ENCODE peak calls at places on chromosome 11, in six cellular contexts. One of them, this sample, is unnamed.

GRCh38 chr11:24833598-24833997 is 336.7 kb downstream of the LUZP2 start:
- DNase-seq in H1: no peak
- DNase-seq in mesendoderm: no peak
- DNase-seq in mesenchymal stem cell: no peak
- DNase-seq in trophoblast cell: no peak
- DNase-seq in IMR-90: no peak
- DNase-seq in this sample: no peak

GRCh38 chr11:61144511-61145179 is 16.6 kb downstream of the VPS37C start:
- DNase-seq in IMR-90: no peak
- DNase-seq in mesenchymal stem cell: no peak
- DNase-seq in H1: no peak
- DNase-seq in trophoblast cell: no peak
- DNase-seq in mesendoderm: no peak
- DNase-seq in this sample: no peak

GRCh38 chr11:33329705-33330329 is 72.6 kb downstream of the HIPK3 start:
- DNase-seq in H1: no peak
- DNase-seq in mesendoderm: peak; percentile 64
- DNase-seq in IMR-90: peak; percentile 72
- DNase-seq in mesenchymal stem cell: peak; percentile 70
- DNase-seq in trophoblast cell: peak; percentile 81
- DNase-seq in this sample: no peak

GRCh38 chr11:63020671-63021255 is 5.1 kb upstream of the SLC22A8 start:
- DNase-seq in trophoblast cell: peak; percentile 21
- DNase-seq in mesendoderm: peak; percentile 63
- DNase-seq in H1: peak; percentile 36
- DNase-seq in IMR-90: no peak
- DNase-seq in mesenchymal stem cell: no peak
- DNase-seq in this sample: peak; percentile 33

GRCh38 chr11:57323503-57324153 is 1.1 kb downstream of the TNKS1BP1 start:
- DNase-seq in mesendoderm: no peak
- DNase-seq in IMR-90: peak; percentile 40
- DNase-seq in mesenchymal stem cell: peak; percentile 66
- DNase-seq in H1: no peak
- DNase-seq in trophoblast cell: peak; percentile 20
- DNase-seq in this sample: no peak

GRCh38 chr11:30018443-30018842 is 1.6 kb upstream of the KCNA4 start:
- DNase-seq in trophoblast cell: no peak
- DNase-seq in mesendoderm: no peak
- DNase-seq in IMR-90: no peak
- DNase-seq in H1: no peak
- DNase-seq in mesenchymal stem cell: no peak
- DNase-seq in this sample: no peak

GRCh38 chr11:117096140-117096972 is 1.9 kb downstream of the SIK3 start:
- DNase-seq in IMR-90: no peak
- DNase-seq in H1: peak; percentile 21
- DNase-seq in mesenchymal stem cell: peak; percentile 50
- DNase-seq in mesendoderm: peak; percentile 90
- DNase-seq in trophoblast cell: peak; percentile 75
- DNase-seq in this sample: no peak

GRCh38 chr11:28834877-28835276 is 726.7 kb downstream of the METTL15 start:
- DNase-seq in mesendoderm: peak; percentile 13
- DNase-seq in mesenchymal stem cell: peak; percentile 79
- DNase-seq in IMR-90: peak; percentile 97
- DNase-seq in H1: no peak
- DNase-seq in trophoblast cell: no peak
- DNase-seq in this sample: no peak

GRCh38 chr11:8766993-8767374 is 84.4 kb downstream of the RPL27A start:
- DNase-seq in mesendoderm: peak; percentile 21
- DNase-seq in mesenchymal stem cell: no peak
- DNase-seq in IMR-90: no peak
- DNase-seq in trophoblast cell: peak; percentile 45
- DNase-seq in H1: no peak
- DNase-seq in this sample: no peak

GRCh38 chr11:19642759-19643158 is 69.9 kb upstream of the NAV2 start:
- DNase-seq in mesendoderm: no peak
- DNase-seq in H1: no peak
- DNase-seq in mesenchymal stem cell: no peak
- DNase-seq in IMR-90: no peak
- DNase-seq in trophoblast cell: no peak
- DNase-seq in this sample: no peak

GRCh38 chr11:124778281-124778680 is 16.2 kb upstream of the ESAM start:
- DNase-seq in mesendoderm: peak; percentile 43
- DNase-seq in IMR-90: no peak
- DNase-seq in trophoblast cell: no peak
- DNase-seq in mesenchymal stem cell: no peak
- DNase-seq in H1: no peak
- DNase-seq in this sample: no peak

GRCh38 chr11:7605544-7605943 is 67.8 kb downstream of the CYB5R2 start:
- DNase-seq in H1: no peak
- DNase-seq in trophoblast cell: peak; percentile 84
- DNase-seq in IMR-90: peak; percentile 62
- DNase-seq in mesendoderm: peak; percentile 94
- DNase-seq in mesenchymal stem cell: no peak
- DNase-seq in this sample: no peak

GRCh38 chr11:78253797-78254196 is 65.1 kb downstream of the USP35 start:
- DNase-seq in IMR-90: peak; percentile 68
- DNase-seq in trophoblast cell: no peak
- DNase-seq in mesenchymal stem cell: no peak
- DNase-seq in mesendoderm: no peak
- DNase-seq in H1: no peak
- DNase-seq in this sample: no peak

GRCh38 chr11:3841426-3842304 is 906 bp upstream of the RHOG start:
- DNase-seq in H1: peak; percentile 59
- DNase-seq in mesenchymal stem cell: peak; percentile 90
- DNase-seq in mesendoderm: peak; percentile 88
- DNase-seq in IMR-90: peak; percentile 82
- DNase-seq in trophoblast cell: peak; percentile 94
- DNase-seq in this sample: peak; percentile 61

GRCh38 chr11:44992181-44992582 is 41.5 kb upstream of the TP53I11 start:
- DNase-seq in mesenchymal stem cell: no peak
- DNase-seq in IMR-90: no peak
- DNase-seq in mesendoderm: no peak
- DNase-seq in trophoblast cell: no peak
- DNase-seq in H1: no peak
- DNase-seq in this sample: no peak

GRCh38 chr11:72040497-72041363 is 39.6 kb downstream of the NUMA1 start:
- DNase-seq in IMR-90: peak; percentile 95
- DNase-seq in H1: peak; percentile 50
- DNase-seq in mesendoderm: peak; percentile 87
- DNase-seq in trophoblast cell: peak; percentile 41
- DNase-seq in mesenchymal stem cell: peak; percentile 96
- DNase-seq in this sample: peak; percentile 83
- H4K8ac ChIP-seq in IMR-90: peak overlapping the region; percentile 100
- H4K8ac ChIP-seq in H1: peak overlapping the region; percentile 64
- H4K8ac ChIP-seq in mesendoderm: no peak overlapping the region
- H4K8ac ChIP-seq in trophoblast cell: peak overlapping the region; percentile 40
- H4K8ac ChIP-seq in mesenchymal stem cell: peak overlapping the region; percentile 92
- H4K8ac ChIP-seq in this sample: no peak overlapping the region

DNA sequence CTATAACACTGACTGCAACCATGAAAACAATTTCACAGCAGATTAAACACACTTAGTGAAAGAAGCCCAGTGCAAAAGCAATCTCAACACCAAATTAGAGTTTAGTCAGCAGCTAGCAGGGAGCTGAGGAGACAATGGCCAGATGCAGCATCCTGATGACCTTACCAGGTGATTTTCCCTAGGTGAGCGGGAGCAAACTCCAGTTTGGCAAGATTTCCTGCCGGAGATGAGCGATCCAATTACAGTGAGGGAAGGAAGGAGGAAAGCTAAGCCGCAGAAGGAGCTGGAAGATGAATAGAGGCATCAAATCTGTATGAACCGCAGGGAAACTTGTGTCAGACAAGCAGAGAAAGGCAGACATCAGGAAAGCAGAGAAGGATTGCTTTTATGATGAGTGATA is 273.9 kb upstream of the B3GAT1 start:
- DNase-seq in trophoblast cell: no peak
- DNase-seq in mesendoderm: peak; percentile 31
- DNase-seq in mesenchymal stem cell: no peak
- DNase-seq in H1: no peak
- DNase-seq in IMR-90: no peak
- DNase-seq in this sample: no peak
- H3K9ac ChIP-seq in trophoblast cell: no peak overlapping the region
- H3K9ac ChIP-seq in mesendoderm: no peak overlapping the region
- H3K9ac ChIP-seq in mesenchymal stem cell: no peak overlapping the region
- H3K9ac ChIP-seq in H1: no peak overlapping the region
- H3K9ac ChIP-seq in IMR-90: no peak overlapping the region
- H3K9ac ChIP-seq in this sample: no peak overlapping the region

GRCh38 chr11:102416974-102417373 is 35.6 kb downstream of the TMEM123 start:
- DNase-seq in trophoblast cell: no peak
- DNase-seq in IMR-90: no peak
- DNase-seq in H1: no peak
- DNase-seq in mesenchymal stem cell: no peak
- DNase-seq in mesendoderm: no peak
- DNase-seq in this sample: no peak

GRCh38 chr11:102413497-102413896 is 39.1 kb downstream of the TMEM123 start:
- DNase-seq in IMR-90: no peak
- DNase-seq in mesendoderm: no peak
- DNase-seq in mesenchymal stem cell: no peak
- DNase-seq in trophoblast cell: no peak
- DNase-seq in H1: no peak
- DNase-seq in this sample: no peak

GRCh38 chr11:102411142-102411541 is 41.4 kb downstream of the TMEM123 start:
- DNase-seq in trophoblast cell: no peak
- DNase-seq in mesendoderm: no peak
- DNase-seq in IMR-90: no peak
- DNase-seq in H1: no peak
- DNase-seq in mesenchymal stem cell: no peak
- DNase-seq in this sample: no peak

GRCh38 chr11:102415252-102415916 is 37.2 kb downstream of the TMEM123 start:
- DNase-seq in H1: no peak
- DNase-seq in mesendoderm: no peak
- DNase-seq in mesenchymal stem cell: no peak
- DNase-seq in trophoblast cell: no peak
- DNase-seq in IMR-90: no peak
- DNase-seq in this sample: no peak

GRCh38 chr11:102414559-102414958 is 38.0 kb downstream of the TMEM123 start:
- DNase-seq in trophoblast cell: no peak
- DNase-seq in mesendoderm: no peak
- DNase-seq in IMR-90: no peak
- DNase-seq in mesenchymal stem cell: no peak
- DNase-seq in H1: no peak
- DNase-seq in this sample: no peak
- H3K4me3 ChIP-seq in trophoblast cell: no peak overlapping the region
- H3K4me3 ChIP-seq in mesendoderm: no peak overlapping the region
- H3K4me3 ChIP-seq in IMR-90: no peak overlapping the region
- H3K4me3 ChIP-seq in mesenchymal stem cell: no peak overlapping the region
- H3K4me3 ChIP-seq in H1: no peak overlapping the region
- H3K4me3 ChIP-seq in this sample: no peak overlapping the region

GRCh38 chr11:102110761-102111010 is 439 bp downstream of the YAP1 start:
- DNase-seq in H1: no peak
- DNase-seq in mesenchymal stem cell: no peak
- DNase-seq in mesendoderm: no peak
- DNase-seq in IMR-90: no peak
- DNase-seq in trophoblast cell: no peak
- DNase-seq in this sample: peak; percentile 57
- H4K8ac ChIP-seq in H1: peak overlapping the region; percentile 98
- H4K8ac ChIP-seq in mesenchymal stem cell: peak overlapping the region; percentile 96
- H4K8ac ChIP-seq in mesendoderm: peak overlapping the region; percentile 100
- H4K8ac ChIP-seq in IMR-90: peak overlapping the region; percentile 89
- H4K8ac ChIP-seq in trophoblast cell: peak overlapping the region; percentile 99
- H4K8ac ChIP-seq in this sample: peak overlapping the region; percentile 65

DNA sequence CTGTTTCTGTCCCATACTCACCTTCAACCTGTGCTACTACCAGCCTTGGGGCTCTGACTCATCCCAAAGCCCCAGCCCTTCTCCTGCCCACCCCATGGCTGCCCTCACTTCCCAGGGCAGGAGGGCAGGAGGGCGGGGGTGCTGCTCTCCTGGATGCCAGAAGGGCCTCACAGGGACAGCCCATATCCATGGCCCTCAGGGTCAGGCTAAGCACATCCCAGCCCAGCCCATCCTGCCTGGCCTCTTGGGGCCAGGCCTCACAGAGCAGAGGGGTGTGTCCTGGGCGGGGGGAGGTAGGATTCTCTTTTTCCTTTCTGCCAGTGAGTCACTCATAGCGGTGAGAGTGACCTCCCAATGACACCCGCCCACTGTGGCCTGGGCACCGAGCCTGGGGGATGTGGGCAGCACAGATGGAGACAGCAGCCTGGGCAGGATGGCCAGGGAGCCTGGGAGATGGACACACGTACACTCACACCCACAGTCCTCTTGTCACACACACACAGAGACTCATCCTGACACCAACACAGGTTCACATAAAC is 2.4 kb downstream of the LTBP3 start:
- DNase-seq in mesenchymal stem cell: peak; percentile 77
- DNase-seq in trophoblast cell: peak; percentile 65
- DNase-seq in IMR-90: peak; percentile 88
- DNase-seq in H1: no peak
- DNase-seq in mesendoderm: peak; percentile 48
- DNase-seq in this sample: no peak
- H3K9ac ChIP-seq in mesenchymal stem cell: peak overlapping the region; percentile 47
- H3K9ac ChIP-seq in trophoblast cell: no peak overlapping the region
- H3K9ac ChIP-seq in IMR-90: no peak overlapping the region
- H3K9ac ChIP-seq in H1: no peak overlapping the region
- H3K9ac ChIP-seq in mesendoderm: no peak overlapping the region
- H3K9ac ChIP-seq in this sample: no peak overlapping the region

GRCh38 chr11:110711776-110712642 is at the start of gene ARHGAP20:
- DNase-seq in IMR-90: peak; percentile 71
- DNase-seq in mesendoderm: peak; percentile 75
- DNase-seq in mesenchymal stem cell: peak; percentile 58
- DNase-seq in H1: no peak
- DNase-seq in trophoblast cell: peak; percentile 74
- DNase-seq in this sample: peak; percentile 56
- H3K4me3 ChIP-seq in IMR-90: peak within 1 kb of the TSS; percentile 69
- H3K4me3 ChIP-seq in mesendoderm: peak within 1 kb of the TSS; percentile 32
- H3K4me3 ChIP-seq in mesenchymal stem cell: peak within 1 kb of the TSS; percentile 42
- H3K4me3 ChIP-seq in H1: peak within 1 kb of the TSS; percentile 62
- H3K4me3 ChIP-seq in trophoblast cell: peak within 1 kb of the TSS; percentile 64
- H3K4me3 ChIP-seq in this sample: peak within 1 kb of the TSS; percentile 94

DNA sequence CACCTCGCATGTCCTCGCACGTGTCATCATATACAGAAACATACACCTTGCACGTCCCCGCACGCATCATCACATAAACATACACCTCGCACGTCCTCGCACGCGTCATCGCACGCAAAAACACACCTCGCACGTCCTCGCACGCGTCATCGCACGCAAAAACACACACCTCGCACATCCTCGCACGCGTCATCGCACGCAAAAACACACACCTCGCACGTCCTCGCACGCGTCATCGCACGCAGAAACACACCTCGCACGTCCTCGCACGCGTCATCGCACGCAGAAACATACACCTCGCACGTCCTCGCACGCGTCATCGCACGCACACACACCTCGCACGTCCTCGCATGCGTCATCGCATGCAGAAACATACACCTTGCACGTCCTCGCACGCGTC is 16.7 kb downstream of the IGSF9B start:
- DNase-seq in mesenchymal stem cell: no peak
- DNase-seq in H1: no peak
- DNase-seq in mesendoderm: no peak
- DNase-seq in IMR-90: no peak
- DNase-seq in trophoblast cell: no peak
- DNase-seq in this sample: no peak
- H4K8ac ChIP-seq in mesenchymal stem cell: no peak overlapping the region
- H4K8ac ChIP-seq in H1: no peak overlapping the region
- H4K8ac ChIP-seq in mesendoderm: no peak overlapping the region
- H4K8ac ChIP-seq in IMR-90: no peak overlapping the region
- H4K8ac ChIP-seq in trophoblast cell: no peak overlapping the region
- H4K8ac ChIP-seq in this sample: no peak overlapping the region

DNA sequence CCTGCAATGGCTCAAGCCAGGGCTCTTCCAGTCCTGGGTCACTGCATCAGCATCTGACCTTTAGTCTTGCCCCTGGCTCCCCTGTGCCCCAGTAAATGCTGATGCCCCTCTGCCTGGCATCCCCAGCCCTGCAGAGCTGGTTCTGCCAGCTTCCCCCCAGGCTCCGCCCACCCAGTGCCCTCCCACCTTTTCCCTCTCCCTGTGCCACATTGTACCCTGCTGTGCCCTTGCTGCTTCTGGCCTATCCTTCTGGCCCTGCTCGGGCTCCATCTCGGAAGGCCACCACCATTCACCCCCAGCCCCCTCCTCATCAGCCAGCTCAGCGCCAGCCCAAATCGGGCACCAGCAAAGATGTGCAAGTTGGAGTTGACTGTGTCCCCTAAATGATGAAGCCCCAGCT is 7.4 kb downstream of the CAPN5 start:
- DNase-seq in IMR-90: no peak
- DNase-seq in trophoblast cell: no peak
- DNase-seq in mesenchymal stem cell: no peak
- DNase-seq in H1: no peak
- DNase-seq in mesendoderm: no peak
- DNase-seq in this sample: no peak
- H3K9ac ChIP-seq in IMR-90: peak overlapping the region; percentile 57
- H3K9ac ChIP-seq in trophoblast cell: no peak overlapping the region
- H3K9ac ChIP-seq in mesenchymal stem cell: peak overlapping the region; percentile 89
- H3K9ac ChIP-seq in H1: no peak overlapping the region
- H3K9ac ChIP-seq in mesendoderm: no peak overlapping the region
- H3K9ac ChIP-seq in this sample: peak overlapping the region; percentile 21